ENCODE peak calls at places on chromosomes 16 and 17, in eight cellular contexts. W is CD4-positive, alpha-beta memory T cell; U is cardiac muscle cell; K is tibial artery; J is heart left ventricle; B is stomach; I is aorta; D is lung. F is an unnamed sample.

GRCh38 chr17:67559381-67559966 is 158.3 kb upstream of the NOL11 start:
- DNase-seq in K (no peak), D (no peak), I (no peak), U (no peak), W (no peak), J (no peak), B (no peak), F (no peak)

GRCh38 chr16:59878479-59878878 is 1144.4 kb upstream of the GOT2 start:
- DNase-seq in B (peak; percentile 61), J (no peak), I (no peak), D (no peak), U (peak; percentile 61), K (no peak), W (no peak), F (peak; percentile 90)

GRCh38 chr17:47812146-47812920 is 9.3 kb downstream of the OSBPL7 start:
- DNase-seq in J (no peak), W (no peak), B (no peak), D (no peak), I (peak; percentile 26), K (no peak), U (no peak), F (no peak)

GRCh38 chr17:6695051-6695450 is 18.1 kb downstream of the SLC13A5 start:
- DNase-seq in D (no peak), B (no peak), J (no peak), K (no peak), W (no peak), I (no peak), U (no peak), F (no peak)

GRCh38 chr17:48478224-48479013 is 48.4 kb upstream of the SKAP1 start:
- DNase-seq in D (no peak), K (no peak), J (no peak), I (no peak), B (no peak), U (no peak), W (no peak), F (no peak)

GRCh38 chr17:41215681-41216080 is 10.8 kb upstream of the KRTAP9-2 start:
- DNase-seq in B (no peak), I (no peak), U (no peak), D (no peak), K (no peak), J (no peak), W (no peak), F (no peak)

GRCh38 chr17:32519769-32520701 is 33.2 kb downstream of the CDK5R1 start:
- DNase-seq in U (no peak), J (peak; percentile 37), I (no peak), D (no peak), B (peak; percentile 30), K (no peak), W (peak; percentile 46), F (peak; percentile 23)

GRCh38 chr17:45996282-45996937 is 2.6 kb upstream of the STH start:
- DNase-seq in U (no peak), J (no peak), I (no peak), W (no peak), D (no peak), K (no peak), B (no peak), F (no peak)

GRCh38 chr17:77287432-77288068 is 146.8 kb downstream of the SEC14L1 start:
- DNase-seq in D (no peak), B (peak; percentile 83), U (peak; percentile 84), I (no peak), W (no peak), K (no peak), J (peak; percentile 50), F (peak; percentile 95)

GRCh38 chr17:19249681-19250080 is 12.5 kb downstream of the EPN2 start:
- DNase-seq in I (peak; percentile 50), B (no peak), J (peak; percentile 53), D (no peak), K (peak; percentile 41), W (no peak), U (no peak), F (peak; percentile 71)

GRCh38 chr16:56281256-56281805 is 90.0 kb downstream of the GNAO1 start:
- DNase-seq in D (no peak), B (no peak), U (no peak), W (no peak), I (no peak), K (no peak), J (no peak), F (no peak)

GRCh38 chr16:51431517-51432241 is 280.6 kb upstream of the SALL1 start:
- DNase-seq in K (no peak), W (no peak), J (no peak), D (no peak), I (no peak), U (no peak), B (no peak), F (peak; percentile 100)

GRCh38 chr17:45393477-45393876 is 39.2 kb downstream of the ARHGAP27 start:
- DNase-seq in K (no peak), I (no peak), U (no peak), D (no peak), J (no peak), B (no peak), W (no peak), F (no peak)

GRCh38 chr17:17198281-17198680 is 7.9 kb downstream of the PLD6 start:
- DNase-seq in D (no peak), J (no peak), U (no peak), I (no peak), B (no peak), W (no peak), K (no peak), F (no peak)

GRCh38 chr16:24139282-24139681 is 116.9 kb upstream of the CACNG3 start:
- DNase-seq in K (no peak), W (no peak), J (no peak), D (no peak), I (no peak), B (no peak), U (no peak), F (no peak)

GRCh38 chr17:61400786-61401279 is 1.2 kb downstream of the TBX2 start:
- DNase-seq in J (no peak), I (no peak), W (no peak), K (no peak), U (peak; percentile 24), B (no peak), D (no peak), F (peak; percentile 31)

GRCh38 chr16:64892843-64893242 is 229.0 kb downstream of the CDH11 start:
- DNase-seq in K (no peak), D (no peak), U (no peak), W (no peak), I (no peak), B (no peak), J (no peak), F (peak; percentile 96)

GRCh38 chr16:23700509-23700908 is 12.5 kb downstream of the ERN2 start:
- DNase-seq in J (no peak), B (no peak), U (no peak), K (no peak), W (no peak), I (no peak), D (no peak), F (no peak)

GRCh38 chr17:76527430-76528111 is 9.9 kb downstream of the CYGB start:
- DNase-seq in U (no peak), K (no peak), I (no peak), B (peak; percentile 60), J (peak; percentile 75), W (peak; percentile 56), D (peak; percentile 57), F (peak; percentile 83)

DNA sequence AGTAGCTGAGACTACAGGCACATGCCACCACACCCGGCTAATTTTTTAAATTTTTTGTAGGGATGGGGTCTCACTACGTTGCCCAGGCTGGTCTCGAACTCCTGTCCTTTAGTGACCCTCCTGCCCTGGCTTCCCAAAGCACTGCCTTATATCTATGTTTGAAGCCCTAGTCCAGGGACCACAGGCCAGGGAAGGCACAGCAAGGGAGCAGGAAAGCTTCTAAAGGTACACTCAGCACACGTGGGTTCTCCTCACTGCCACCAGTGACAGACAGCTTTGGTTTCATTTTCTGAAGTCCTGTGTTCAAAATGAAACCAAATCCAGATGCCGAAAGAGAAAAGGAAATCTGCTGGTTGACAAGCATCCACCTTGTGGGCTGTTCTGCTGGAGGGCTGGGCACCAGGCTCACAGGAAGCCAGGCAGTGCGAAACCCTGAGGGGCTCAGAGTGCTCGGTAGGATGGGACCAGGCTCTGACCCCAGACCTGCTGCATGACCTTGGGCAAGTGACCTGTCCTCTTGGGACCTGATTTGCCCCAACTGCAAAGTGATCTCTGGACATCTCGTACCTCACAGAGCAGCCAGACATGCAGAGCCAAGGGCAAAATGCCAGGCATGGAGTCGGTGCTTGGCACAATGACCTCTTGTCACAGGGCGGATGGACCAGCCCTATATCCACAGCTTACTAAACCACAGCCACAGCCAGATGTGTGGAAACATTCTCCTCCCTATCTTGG is 2.7 kb upstream of the SOCS1 start:
- DNase-seq in D (peak; percentile 58), B (peak; percentile 83), W (peak; percentile 59), J (peak; percentile 52), U (no peak), K (peak; percentile 62), I (peak; percentile 65), F (no peak)
- H3K27ac ChIP-seq in D (peak overlapping the region; percentile 8), B (peak overlapping the region; percentile 62), W (peak overlapping the region; percentile 39), J (peak overlapping the region; percentile 54), U (no peak overlapping the region), K (peak overlapping the region; percentile 64), I (peak overlapping the region; percentile 25), F (no peak overlapping the region)

GRCh38 chr16:26770547-26770946 is 296.2 kb upstream of the C16orf82 start:
- DNase-seq in B (no peak), D (no peak), W (no peak), K (no peak), I (no peak), J (no peak), U (no peak), F (no peak)
- H3K4me1 ChIP-seq in B (no peaks in the 10 kb centered on the region), D (no peaks in the 10 kb centered on the region), W (no peaks in the 10 kb centered on the region), K (no peaks in the 10 kb centered on the region), I (no peaks in the 10 kb centered on the region), J (no peaks in the 10 kb centered on the region), U (no peaks in the 10 kb centered on the region), F (no peaks in the 10 kb centered on the region)

GRCh38 chr17:21816592-21817567 is 124.6 kb downstream of the KCNJ18 start:
- DNase-seq in I (no peak), U (no peak), K (no peak), J (no peak), B (no peak), W (no peak), D (no peak), F (no peak)

GRCh38 chr17:21817791-21818364 is 125.6 kb downstream of the KCNJ18 start:
- DNase-seq in I (no peak), W (no peak), K (no peak), J (no peak), D (no peak), U (no peak), B (no peak), F (no peak)

GRCh38 chr17:21814776-21815175 is 122.5 kb downstream of the KCNJ18 start:
- DNase-seq in I (no peak), D (no peak), W (no peak), U (no peak), B (no peak), K (no peak), J (no peak), F (no peak)

GRCh38 chr17:21815352-21816063 is 123.2 kb downstream of the KCNJ18 start:
- DNase-seq in I (no peak), J (no peak), D (no peak), K (no peak), W (no peak), B (no peak), U (no peak), F (no peak)
- H3K9me3 ChIP-seq in I (no peaks in the 10 kb centered on the region), J (peaks cover 7% of the 10 kb centered on the region), D (no peaks in the 10 kb centered on the region), K (peaks cover 14% of the 10 kb centered on the region), W (no peaks in the 10 kb centered on the region), B (no peaks in the 10 kb centered on the region), U (peaks cover 7% of the 10 kb centered on the region), F (peaks cover 12% of the 10 kb centered on the region)

DNA sequence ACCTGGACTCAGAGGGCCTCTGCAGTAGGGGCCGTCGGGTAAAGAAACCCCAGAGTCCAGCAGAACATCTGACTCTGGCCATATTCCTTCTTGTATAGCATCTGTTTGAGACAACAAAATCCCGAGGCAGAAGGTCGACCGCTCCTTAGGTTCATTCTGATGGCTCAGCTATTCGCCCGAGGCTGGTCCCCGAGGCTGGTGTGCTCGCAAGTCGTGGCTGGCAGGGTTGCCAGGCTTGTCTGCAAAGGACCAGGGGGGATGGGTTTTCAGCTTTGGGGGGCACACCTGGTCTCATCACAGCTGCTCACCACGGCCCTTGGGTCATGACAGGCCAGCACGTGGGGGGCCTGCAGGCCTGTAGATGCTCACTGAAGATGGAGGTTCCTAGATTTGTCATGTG is 119.1 kb downstream of the BANP start:
- DNase-seq in K (no peak), I (no peak), W (no peak), U (no peak), D (no peak), B (no peak), J (no peak), F (no peak)
- H3K27ac ChIP-seq in K (no peak overlapping the region), I (no peak overlapping the region), W (no peak overlapping the region), U (no peak overlapping the region), D (no peak overlapping the region), B (no peak overlapping the region), J (no peak overlapping the region), F (no peak overlapping the region)